ENCODE peak calls at places on chromosomes 16 and 17, in seven cellular contexts. B, O, I, D, R, L and T are unnamed samples.

GRCh38 chr17:48892940-48893645 is 506 bp downstream of the ATP5MC1 start:
- DNase-seq in L (no peak), R (no peak), I (peak), D (no peak), O (no peak), B (no peak), T (no peak)

GRCh38 chr17:79144090-79144610 is 69.5 kb downstream of the ENGASE start:
- DNase-seq in L (no peak), R (no peak), O (no peak), B (no peak), I (no peak), D (no peak), T (no peak)

GRCh38 chr17:42617956-42618431 is 8.5 kb downstream of the TUBG1 start:
- DNase-seq in O (peak), R (no peak), L (peak), I (no peak), B (no peak), D (no peak), T (no peak)

GRCh38 chr17:67491009-67491677 is 114.1 kb downstream of the PITPNC1 start:
- DNase-seq in I (no peak), L (no peak), O (no peak), B (peak), D (peak), R (peak), T (peak)

GRCh38 chr16:56451753-56452689 is 667 bp downstream of the OGFOD1 start:
- DNase-seq in I (peak), B (no peak), O (peak), L (peak), D (peak), R (no peak), T (no peak)

GRCh38 chr17:70086468-70086867 is 11.4 kb downstream of the KCNJ16 start:
- DNase-seq in I (no peak), O (no peak), B (no peak), D (no peak), L (no peak), R (no peak), T (no peak)

GRCh38 chr16:81707411-81708321 is 71.4 kb upstream of the PLCG2 start:
- DNase-seq in O (no peak), L (no peak), B (peak), I (no peak), D (peak), R (peak), T (no peak)

GRCh38 chr16:9225527-9226316 is 134.3 kb downstream of the HAPSTR1 start:
- DNase-seq in D (peak), L (no peak), B (no peak), I (peak), O (peak), R (no peak), T (no peak)

GRCh38 chr17:15451681-15452080 is 15.7 kb downstream of the CDRT4 start:
- DNase-seq in L (no peak), D (no peak), O (no peak), I (no peak), R (no peak), B (no peak), T (no peak)

GRCh38 chr17:5971969-5972368 is 98.2 kb upstream of the WSCD1 start:
- DNase-seq in D (no peak), B (no peak), I (no peak), R (no peak), O (no peak), L (no peak), T (no peak)

GRCh38 chr16:69745232-69745612 is 9.5 kb downstream of the NOB1 start:
- DNase-seq in D (no peak), I (no peak), O (no peak), R (no peak), L (no peak), B (no peak), T (no peak)

GRCh38 chr17:38601539-38602351 is 4.0 kb downstream of the SRCIN1 start:
- DNase-seq in I (peak), O (no peak), L (no peak), B (peak), R (no peak), D (no peak), T (no peak)

GRCh38 chr16:77660311-77660710 is 62.0 kb upstream of the NUDT7 start:
- DNase-seq in O (no peak), L (no peak), I (peak), R (no peak), D (peak), B (no peak), T (peak)

GRCh38 chr17:13044713-13045112 is 26.9 kb upstream of the ELAC2 start:
- DNase-seq in L (no peak), O (no peak), I (no peak), R (no peak), B (no peak), D (peak), T (no peak)

GRCh38 chr17:48392836-48393235 is 37.2 kb downstream of the SKAP1 start:
- DNase-seq in B (no peak), D (peak), O (no peak), I (no peak), L (no peak), R (no peak), T (no peak)

GRCh38 chr17:57954421-57955182 is 610 bp downstream of the CUEDC1 start:
- DNase-seq in L (no peak), D (peak), I (peak), O (no peak), R (peak), B (peak), T (no peak)

GRCh38 chr16:2036200-2036966 is 9.7 kb downstream of the NHERF2 start:
- DNase-seq in O (no peak), I (no peak), L (no peak), D (no peak), R (no peak), B (peak), T (no peak)

GRCh38 chr16:52928955-52929354 is 123.7 kb downstream of the CHD9NB start:
- DNase-seq in B (no peak), R (no peak), O (no peak), D (no peak), L (no peak), I (no peak), T (no peak)

GRCh38 chr17:76437467-76438402 is 15.2 kb downstream of the UBE2O start:
- DNase-seq in R (no peak), I (no peak), D (no peak), O (no peak), B (no peak), L (no peak), T (no peak)

GRCh38 chr17:65896889-65897288 is 295.0 kb downstream of the CEP112 start:
- DNase-seq in R (no peak), I (no peak), D (no peak), B (no peak), O (no peak), L (no peak), T (no peak)

GRCh38 chr17:72284806-72285205 is 164.0 kb downstream of the SOX9 start:
- DNase-seq in R (no peak), B (no peak), I (no peak), L (no peak), D (no peak), O (no peak), T (no peak)

GRCh38 chr17:14301761-14302401 is 1.0 kb downstream of the HS3ST3B1 start:
- DNase-seq in B (peak), R (peak), O (peak), D (peak), L (no peak), I (peak), T (no peak)

GRCh38 chr17:78557598-78558039 is 19.6 kb downstream of the DNAH17 start:
- DNase-seq in D (peak), I (no peak), L (no peak), B (no peak), R (no peak), O (no peak), T (no peak)

GRCh38 chr16:68097088-68097487 is 11.9 kb downstream of the NFATC3 start:
- DNase-seq in D (no peak), O (no peak), B (no peak), L (no peak), R (no peak), I (no peak), T (no peak)

GRCh38 chr16:48014349-48015135 is 141.3 kb downstream of the ABCC12 start:
- DNase-seq in L (no peak), R (no peak), D (no peak), I (no peak), B (no peak), O (no peak), T (no peak)

GRCh38 chr16:14300631-14301149 is 229.6 kb downstream of the MRTFB start:
- DNase-seq in I (peak), L (peak), O (peak), B (peak), R (peak), D (peak), T (peak)

GRCh38 chr16:80612461-80613017 is 71.7 kb downstream of the DYNLRB2 start:
- DNase-seq in L (no peak), O (no peak), R (no peak), B (no peak), D (no peak), I (no peak), T (no peak)

GRCh38 chr16:80616362-80616761 is 75.6 kb downstream of the DYNLRB2 start:
- DNase-seq in R (no peak), D (no peak), L (no peak), I (no peak), B (no peak), O (no peak), T (no peak)

GRCh38 chr16:80615751-80616150 is 75.0 kb downstream of the DYNLRB2 start:
- DNase-seq in B (no peak), I (no peak), L (no peak), R (no peak), O (no peak), D (no peak), T (no peak)

GRCh38 chr16:80611930-80612327 is 71.1 kb downstream of the DYNLRB2 start:
- DNase-seq in R (no peak), I (no peak), B (no peak), O (no peak), L (no peak), D (no peak), T (no peak)

DNA sequence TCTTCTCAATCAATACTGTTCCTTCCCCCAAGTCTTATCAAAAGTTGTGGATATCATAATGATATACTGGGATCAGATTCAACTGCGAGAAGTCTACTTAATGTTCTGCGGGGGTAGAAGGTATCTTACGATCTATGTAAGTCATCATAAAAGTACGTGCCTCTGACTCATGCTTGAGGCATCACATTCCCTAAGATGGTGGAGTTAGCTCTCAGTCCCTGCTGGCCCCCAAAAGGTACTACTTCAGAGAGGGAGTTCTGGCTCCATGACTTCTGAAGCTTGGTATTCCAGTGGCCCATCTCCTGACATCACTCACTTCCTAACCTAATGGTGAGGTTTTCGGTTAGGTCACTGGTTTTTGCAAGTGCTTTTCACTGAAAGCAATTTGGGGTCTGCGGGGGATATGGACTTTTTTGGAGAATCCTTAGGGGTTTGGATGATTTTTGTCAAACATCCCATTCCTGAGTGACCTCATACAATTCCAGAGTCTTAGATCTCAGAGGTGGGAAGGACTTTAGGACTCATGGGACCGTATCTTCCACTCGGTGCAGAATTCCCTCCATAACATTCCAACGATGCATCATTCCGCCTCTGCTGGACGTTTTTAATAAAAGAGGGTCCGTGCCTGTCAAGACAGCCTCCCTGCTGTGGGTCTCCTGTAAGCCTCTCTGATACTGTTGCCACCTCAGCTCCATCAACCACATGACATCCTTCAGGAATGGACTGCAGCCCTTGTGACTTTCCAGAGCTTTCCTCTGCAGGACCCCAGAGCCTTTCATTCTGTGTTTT is 74.3 kb downstream of the DYNLRB2 start:
- DNase-seq in D (peak), R (no peak), I (no peak), L (no peak), O (no peak), B (no peak), T (no peak)
- TF ChIP-seq CTCF in D (peak), R (no peak), I (peak), L (no peak), O (no peak), B (no peak), T (no peak)

DNA sequence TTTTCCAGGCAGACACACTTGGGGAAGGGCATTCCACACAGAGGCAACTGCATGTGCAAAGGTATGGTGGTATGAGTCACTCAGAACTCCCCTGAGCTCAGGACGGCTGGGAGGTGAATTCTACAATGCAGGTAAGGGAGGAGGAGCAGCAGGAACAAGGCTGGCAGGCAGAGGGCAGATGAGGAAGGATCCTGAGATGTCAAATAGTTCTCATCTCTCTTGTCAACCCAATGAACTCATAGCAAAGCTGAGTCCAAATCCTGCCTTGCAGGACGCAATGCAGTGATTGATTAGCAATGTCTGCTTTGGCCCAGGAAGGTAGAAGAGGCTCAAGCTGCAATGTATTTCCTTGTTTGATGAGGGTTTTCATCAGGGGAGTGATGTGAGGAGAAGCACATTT is 243.5 kb downstream of the XYLT1 start:
- DNase-seq in R (no peak), D (no peak), O (no peak), B (no peak), L (no peak), I (no peak), T (no peak)
- TF ChIP-seq CTCF in R (no peak), D (no peak), O (no peak), B (no peak), L (no peak), I (no peak), T (no peak)

GRCh38 chr17:18039535-18040286 is 503 bp downstream of the GID4 start:
- DNase-seq in R (peak), I (peak), B (peak), D (no peak), L (peak), O (peak), T (no peak)

GRCh38 chr17:18038149-18038850 is 668 bp downstream of the ATPAF2 start:
- DNase-seq in B (no peak), R (no peak), D (no peak), O (peak), I (no peak), L (peak), T (no peak)

GRCh38 chr17:18040287-18040858 is 1.2 kb downstream of the GID4 start:
- DNase-seq in L (no peak), O (no peak), I (no peak), B (no peak), D (no peak), R (no peak), T (no peak)

GRCh38 chr17:18037482-18037881 is 1.5 kb downstream of the ATPAF2 start:
- DNase-seq in B (no peak), D (no peak), O (no peak), I (no peak), L (no peak), R (no peak), T (no peak)

DNA sequence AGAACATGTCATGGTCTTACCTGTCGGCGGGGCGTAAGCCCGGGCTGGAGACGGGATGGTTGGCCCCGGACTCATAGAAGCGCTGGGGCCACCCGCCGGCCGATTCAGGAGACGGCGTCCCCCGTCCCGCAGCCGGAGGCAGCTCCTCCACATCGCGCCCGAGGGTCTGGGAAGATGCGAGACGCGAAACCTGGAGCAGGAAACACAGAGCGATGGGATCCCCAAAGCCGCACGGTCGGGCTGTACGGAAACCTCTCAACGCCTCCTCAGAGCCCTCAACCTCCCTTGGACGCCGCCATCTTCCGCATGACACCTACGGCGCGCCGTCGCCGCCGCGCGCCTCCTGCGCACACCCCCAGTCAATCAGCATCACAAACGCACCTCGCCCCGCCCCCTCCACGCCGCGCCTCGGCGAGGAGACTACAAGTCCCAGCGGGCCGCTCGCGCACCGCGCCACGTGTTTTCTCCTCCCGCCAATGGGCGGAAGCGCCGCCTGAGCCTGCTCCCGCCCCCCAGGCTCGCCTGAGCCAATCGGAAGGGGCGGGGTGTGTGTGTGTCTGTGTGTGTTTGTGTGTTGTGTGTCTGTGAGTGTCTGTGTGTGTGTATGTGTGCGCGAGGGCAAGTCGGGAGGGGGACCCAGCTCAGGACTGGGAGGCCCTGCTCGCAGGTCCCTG is at the start of the genes ATPAF2 and GID4:
- DNase-seq in D (peak), L (peak), O (peak), R (peak), I (peak), B (peak), T (peak)
- TF ChIP-seq CTCF in D (no peak), L (no peak), O (no peak), R (peak), I (no peak), B (no peak), T (peak)

GRCh38 chr16:89759742-89760366 is 38.5 kb downstream of the ZNF276 start:
- DNase-seq in R (no peak), I (no peak), B (no peak), O (no peak), D (no peak), L (no peak), T (no peak)
- TF ChIP-seq CTCF in R (no peak), I (no peak), B (no peak), O (no peak), D (no peak), L (no peak), T (no peak)